ENCODE peak calls at places on chromosomes 3 and 15, in six cellular contexts. X is iPS-NIHi11, G is neural crest cell, A is amniotic stem cell, M is endothelial cell, E is RWPE1. V is an unnamed sample.

GRCh38 chr3:178545337-178545736 is 9.1 kb downstream of the KCNMB2 start:
- DNase-seq in X (no peak), G (no peak), A (no peak), M (no peak), E (no peak), V (no peak)

GRCh38 chr3:9102240-9102841 is 139.1 kb upstream of the RAD18 start:
- DNase-seq in X (peak), G (peak), A (no peak), M (no peak), E (no peak), V (no peak)

GRCh38 chr15:31786360-31786759 is 244.0 kb upstream of the CHRNA7 start:
- DNase-seq in X (no peak), G (no peak), A (no peak), M (no peak), E (no peak), V (no peak)

GRCh38 chr15:55151621-55152020 is 45.1 kb downstream of the RSL24D1 start:
- DNase-seq in X (no peak), G (no peak), A (no peak), M (no peak), E (no peak), V (no peak)

GRCh38 chr3:53134631-53135232 is 4.5 kb upstream of the RFT1 start:
- DNase-seq in X (peak), G (peak), A (peak), M (peak), E (peak), V (peak)

GRCh38 chr15:29844290-29844903 is 22.1 kb upstream of the TJP1 start:
- DNase-seq in X (no peak), G (no peak), A (no peak), M (no peak), E (peak), V (no peak)

GRCh38 chr15:83194527-83194926 is 13.1 kb downstream of the HDGFL3 start:
- DNase-seq in X (no peak), G (no peak), A (no peak), M (no peak), E (no peak), V (no peak)

GRCh38 chr3:46693897-46694235 is 387 bp upstream of the ALS2CL start:
- DNase-seq in X (no peak), G (no peak), A (no peak), M (no peak), E (no peak), V (no peak)

GRCh38 chr3:104392327-104392726 is 974.4 kb upstream of the ALCAM start:
- DNase-seq in X (no peak), G (no peak), A (no peak), M (no peak), E (no peak), V (no peak)

V was measured in 8988T.